ENCODE peak calls at places on chromosome 14, in eight cellular contexts. O is fibroblast of mammary gland; B is A549; X is ELF-1; Z is kidney epithelial cell; U is lower leg skin; K is activated CD4-positive, alpha-beta T cell treated with anti-CD3 and anti-CD28 coated beads for 24 hours; H is NCI-H2029 treated with DMSO at 0.1 percent for 48 hours. T is an unnamed sample.

GRCh38 chr14:104876251-104876699 is 11.2 kb downstream of the CEP170B start:
- DNase-seq in O (peak), B (peak), X (peak), Z (no peak), U (no peak), K (peak), H (no peak), T (no peak)

GRCh38 chr14:99612065-99612736 is 8.2 kb upstream of the CCDC85C start:
- DNase-seq in O (no peak), B (no peak), X (no peak), Z (no peak), U (no peak), K (no peak), H (no peak), T (no peak)

GRCh38 chr14:103923863-103924262 is 4.4 kb upstream of the TDRD9 start:
- DNase-seq in O (no peak), B (no peak), X (peak), Z (no peak), U (no peak), K (no peak), H (no peak), T (peak)

GRCh38 chr14:32629146-32629545 is 300.0 kb downstream of the AKAP6 start:
- DNase-seq in O (peak), B (no peak), X (no peak), Z (no peak), U (no peak), K (no peak), H (peak), T (no peak)

GRCh38 chr14:72776701-72777255 is 117.1 kb downstream of the DPF3 start:
- DNase-seq in O (no peak), B (no peak), X (no peak), Z (no peak), U (no peak), K (no peak), H (no peak), T (no peak)

GRCh38 chr14:100669468-100669867 is 57.2 kb upstream of the DLK1 start:
- DNase-seq in O (no peak), B (no peak), X (no peak), Z (no peak), U (no peak), K (no peak), H (no peak), T (no peak)

GRCh38 chr14:106652494-106652893 is 1126.1 kb downstream of the TMEM121 start:
- DNase-seq in O (no peak), B (no peak), X (no peak), Z (no peak), U (no peak), K (no peak), H (no peak), T (no peak)

GRCh38 chr14:73240816-73241480 is 3.6 kb downstream of the PAPLN start:
- DNase-seq in O (no peak), B (no peak), X (no peak), Z (no peak), U (no peak), K (no peak), H (no peak), T (peak)

GRCh38 chr14:106372870-106373657 is 846.7 kb downstream of the TMEM121 start:
- DNase-seq in O (no peak), B (peak), X (peak), Z (no peak), U (peak), K (peak), H (peak), T (no peak)

GRCh38 chr14:75290851-75291250 is 12.2 kb downstream of the FOS start:
- DNase-seq in O (no peak), B (no peak), X (no peak), Z (no peak), U (no peak), K (no peak), H (no peak), T (peak)

GRCh38 chr14:98173291-98173690 is 1098.7 kb downstream of the BCL11B start:
- DNase-seq in O (no peak), B (no peak), X (peak), Z (no peak), U (no peak), K (no peak), H (no peak), T (no peak)

GRCh38 chr14:73234029-73234428 is 3.3 kb upstream of the PAPLN start:
- DNase-seq in O (no peak), B (no peak), X (no peak), Z (no peak), U (no peak), K (no peak), H (no peak), T (no peak)

GRCh38 chr14:70027785-70028428 is 148.7 kb downstream of the SMOC1 start:
- DNase-seq in O (peak), B (peak), X (peak), Z (no peak), U (peak), K (peak), H (no peak), T (no peak)

GRCh38 chr14:96940009-96940408 is 142.8 kb downstream of the VRK1 start:
- DNase-seq in O (no peak), B (no peak), X (peak), Z (no peak), U (no peak), K (no peak), H (no peak), T (no peak)

T was measured in suprapubic skin.